ENCODE peak calls at places on chromosomes 13 and 19, in five cellular contexts. H, B, M, T and O are unnamed samples.

GRCh38 chr13:90594694-90595093 is 752.8 kb upstream of the MIR17HG start:
- DNase-seq in H (no peak), T (no peak), M (no peak), B (no peak), O (no peak)

GRCh38 chr13:24341439-24341838 is 32.1 kb downstream of the C1QTNF9 start:
- DNase-seq in T (no peak), H (no peak), B (no peak), M (no peak), O (no peak)

GRCh38 chr13:21567714-21568113 is 36.3 kb downstream of the MICU2 start:
- DNase-seq in H (no peak), M (no peak), B (no peak), T (no peak), O (no peak)

GRCh38 chr13:93388701-93389100 is 162.1 kb downstream of the GPC6 start:
- DNase-seq in T (no peak), B (no peak), H (no peak), M (no peak), O (no peak)

GRCh38 chr13:27170521-27171243 is 929 bp downstream of the USP12 start:
- DNase-seq in M (peak; percentile 15), T (peak; percentile 36), H (peak; percentile 31), B (peak; percentile 34), O (no peak)

GRCh38 chr19:35767288-35768081 is 7.9 kb upstream of the ARHGAP33 start:
- DNase-seq in B (no peak), M (no peak), T (no peak), H (no peak), O (no peak)

GRCh38 chr13:49652691-49653305 is 24.5 kb downstream of the ARL11 start:
- DNase-seq in M (peak; percentile 58), H (no peak), B (no peak), T (no peak), O (no peak)

GRCh38 chr13:33758113-33758512 is 59.8 kb upstream of the RFC3 start:
- DNase-seq in M (no peak), H (no peak), B (no peak), T (no peak), O (no peak)

GRCh38 chr19:55640577-55641375 is at the start of gene ZNF580:
- DNase-seq in H (no peak), T (peak; percentile 71), M (peak; percentile 88), B (peak; percentile 59), O (no peak)

GRCh38 chr13:46622918-46623256 is 69.9 kb downstream of the LRCH1 start:
- DNase-seq in B (no peak), H (peak; percentile 85), T (peak; percentile 24), M (no peak), O (no peak)

GRCh38 chr13:61246351-61246750 is 169.3 kb downstream of the PCDH20 start:
- DNase-seq in B (no peak), M (no peak), T (no peak), H (no peak), O (no peak)

GRCh38 chr13:110525328-110526319 is 35.9 kb downstream of the RAB20 start:
- DNase-seq in B (no peak), T (no peak), M (no peak), H (no peak), O (no peak)

GRCh38 chr19:20151617-20152145 is 15.3 kb upstream of the ZNF486 start:
- DNase-seq in H (no peak), B (no peak), T (no peak), M (no peak), O (no peak)

GRCh38 chr13:71866173-71867091 is 572 bp downstream of the DACH1 start:
- DNase-seq in B (peak; percentile 21), T (peak; percentile 31), M (no peak), H (peak; percentile 12), O (no peak)

GRCh38 chr13:75151081-75151643 is 330.8 kb downstream of the TBC1D4 start:
- DNase-seq in H (no peak), M (no peak), B (no peak), T (no peak), O (no peak)

GRCh38 chr13:37134411-37135041 is 29.1 kb upstream of the CSNK1A1L start:
- DNase-seq in H (peak; percentile 53), B (no peak), M (no peak), T (no peak), O (no peak)

GRCh38 chr19:34172661-34173144 is 399 bp downstream of the LSM14A start:
- DNase-seq in H (peak; percentile 17), T (peak; percentile 31), M (no peak), B (no peak), O (no peak)

GRCh38 chr19:41821003-41821735 is 23.3 kb downstream of the LYPD4 start:
- DNase-seq in M (peak; percentile 94), T (no peak), B (no peak), H (no peak), O (no peak)

GRCh38 chr19:29812080-29812880 is 489 bp downstream of the CCNE1 start:
- DNase-seq in H (no peak), T (peak; percentile 20), M (no peak), B (peak; percentile 25), O (no peak)

GRCh38 chr19:18496167-18496979 is 25.5 kb downstream of the ELL start:
- DNase-seq in T (peak; percentile 33), M (no peak), H (no peak), B (peak; percentile 70), O (peak; percentile 92)

GRCh38 chr13:46051958-46052313 is 610 bp downstream of the ZC3H13 start:
- DNase-seq in H (no peak), T (no peak), B (no peak), M (no peak), O (no peak)

GRCh38 chr19:35348909-35349611 is 1.4 kb downstream of the FFAR1 start:
- DNase-seq in B (peak; percentile 9), H (no peak), M (no peak), T (no peak), O (no peak)

GRCh38 chr13:97567510-97568243 is 133.7 kb downstream of the RAP2A start:
- DNase-seq in B (no peak), M (peak; percentile 18), T (no peak), H (no peak), O (no peak)

GRCh38 chr13:73065665-73066350 is 7.0 kb downstream of the KLF5 start:
- DNase-seq in T (no peak), M (no peak), B (no peak), H (no peak), O (no peak)

GRCh38 chr13:98987275-98987674 is 9.4 kb upstream of the DOCK9 start:
- DNase-seq in B (no peak), H (no peak), M (no peak), T (no peak), O (no peak)

GRCh38 chr13:26310003-26310402 is 56.1 kb downstream of the CDK8 start:
- DNase-seq in B (no peak), M (no peak), H (no peak), T (no peak), O (no peak)

GRCh38 chr13:33251131-33251629 is 34.4 kb downstream of the STARD13 start:
- DNase-seq in T (no peak), H (peak; percentile 66), B (no peak), M (no peak), O (no peak)

GRCh38 chr13:110138700-110139036 is 168.3 kb downstream of the COL4A1 start:
- DNase-seq in T (no peak), M (peak; percentile 21), H (no peak), B (no peak), O (no peak)

GRCh38 chr13:93689333-93689732 is 462.7 kb downstream of the GPC6 start:
- DNase-seq in H (no peak), B (no peak), T (no peak), M (no peak), O (no peak)

GRCh38 chr19:17974551-17974950 is 7.6 kb downstream of the KCNN1 start:
- DNase-seq in T (no peak), M (no peak), H (no peak), B (no peak), O (no peak)

GRCh38 chr13:47076536-47076935 is 179.7 kb upstream of the HTR2A start:
- DNase-seq in H (no peak), B (no peak), T (no peak), M (no peak), O (no peak)

GRCh38 chr13:101204270-101205011 is 211.9 kb downstream of the NALCN start:
- DNase-seq in M (no peak), T (no peak), B (no peak), H (no peak), O (no peak)

GRCh38 chr19:37095859-37096258 is 17.6 kb downstream of the ZNF420 start:
- DNase-seq in T (no peak), M (no peak), H (no peak), B (no peak), O (no peak)

GRCh38 chr19:50663280-50663790 is 14.1 kb downstream of the C19orf81 start:
- DNase-seq in B (no peak), T (no peak), H (no peak), M (peak; percentile 72), O (no peak)
- TF ChIP-seq CTCF in B (no peak), T (no peak), H (no peak), M (peak; percentile 25), O (no peak)

GRCh38 chr13:79405831-79406596 is at the start of gene RBM26:
- DNase-seq in B (peak; percentile 91), H (peak; percentile 94), M (peak; percentile 80), T (peak; percentile 94), O (peak; percentile 88)
- TF ChIP-seq CTCF in B (no peak), H (peak; percentile 8), M (no peak), T (peak; percentile 32), O (no peak)

GRCh38 chr13:108508263-108508662 is 121.1 kb upstream of the MYO16 start:
- DNase-seq in B (no peak), M (peak; percentile 10), T (no peak), H (no peak), O (no peak)
- TF ChIP-seq CTCF in B (no peak), M (peak; percentile 48), T (peak; percentile 49), H (no peak), O (peak; percentile 55)

GRCh38 chr13:104769520-104769919 is 1703.3 kb upstream of the SLC10A2 start:
- DNase-seq in B (no peak), H (no peak), T (no peak), M (no peak), O (no peak)

GRCh38 chr13:104779311-104779710 is 1713.1 kb upstream of the SLC10A2 start:
- DNase-seq in B (no peak), T (no peak), H (no peak), M (no peak), O (no peak)

GRCh38 chr13:104773775-104774174 is 1707.6 kb upstream of the SLC10A2 start:
- DNase-seq in T (no peak), M (peak; percentile 1), B (no peak), H (no peak), O (no peak)
- TF ChIP-seq CTCF in T (peak; percentile 60), M (peak; percentile 31), B (peak; percentile 74), H (no peak), O (peak; percentile 67)

DNA sequence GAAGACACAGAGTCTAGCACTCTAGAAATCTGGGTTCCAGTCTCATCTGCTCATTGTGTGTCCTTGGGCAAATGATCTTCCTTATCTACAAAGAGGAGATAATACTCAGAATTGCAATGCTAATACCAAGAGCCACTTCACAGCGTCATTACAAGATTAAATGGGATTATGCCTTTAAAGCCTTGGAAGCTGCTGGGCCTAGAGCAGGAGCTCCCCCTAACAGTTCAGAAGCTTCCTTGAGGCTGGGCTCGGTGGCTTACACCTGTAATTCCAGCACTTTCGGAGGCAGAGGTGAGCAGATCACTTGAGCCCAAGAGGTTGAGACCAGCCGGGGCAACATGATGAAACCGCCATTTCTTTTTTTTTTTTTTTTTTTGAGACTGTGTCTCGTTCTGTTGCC is 27.6 kb downstream of the AP2S1 start:
- DNase-seq in B (no peak), M (no peak), H (no peak), T (no peak), O (no peak)
- TF ChIP-seq CTCF in B (no peak), M (no peak), H (no peak), T (no peak), O (no peak)

GRCh38 chr13:39815345-39816111 is 160.1 kb downstream of the COG6 start:
- DNase-seq in M (no peak), T (no peak), B (no peak), H (no peak), O (no peak)
- TF ChIP-seq CTCF in M (no peak), T (peak; percentile 37), B (no peak), H (peak; percentile 11), O (no peak)